ENCODE peak calls at places on chromosome 3, in five cellular contexts. P, G, M, X and A are unnamed samples.

GRCh38 chr3:69232447-69232846 is 110.1 kb upstream of the LMOD3 start:
- DNase-seq in P (no peak), G (no peak), M (no peak), X (no peak), A (no peak)

GRCh38 chr3:105999856-106000255 is 131.0 kb upstream of the CBLB start:
- DNase-seq in P (no peak), G (no peak), M (no peak), X (no peak), A (no peak)

GRCh38 chr3:173065543-173065970 is 75.5 kb downstream of the SPATA16 start:
- DNase-seq in P (no peak), G (peak), M (no peak), X (no peak), A (peak)

GRCh38 chr3:78642471-78642870 is 1125.3 kb downstream of the ROBO1 start:
- DNase-seq in P (no peak), G (no peak), M (no peak), X (no peak), A (no peak)

GRCh38 chr3:148727242-148727641 is 29.5 kb downstream of the AGTR1 start:
- DNase-seq in P (no peak), G (peak), M (peak), X (peak), A (peak)

GRCh38 chr3:146117406-146118285 is 43.3 kb downstream of the PLOD2 start:
- DNase-seq in P (no peak), G (peak), M (peak), X (no peak), A (peak)

GRCh38 chr3:23856286-23856685 is 50.5 kb downstream of the UBE2E1 start:
- DNase-seq in P (no peak), G (peak), M (peak), X (no peak), A (peak)

GRCh38 chr3:126834596-126835471 is 130.8 kb downstream of the CHCHD6 start:
- DNase-seq in P (no peak), G (no peak), M (no peak), X (no peak), A (no peak)

GRCh38 chr3:187274977-187275338 is 16.6 kb downstream of the MASP1 start:
- DNase-seq in P (no peak), G (no peak), M (no peak), X (no peak), A (no peak)

GRCh38 chr3:158107508-158108095 is 1.4 kb upstream of the SHOX2 start:
- DNase-seq in P (no peak), G (no peak), M (no peak), X (no peak), A (no peak)

GRCh38 chr3:158105710-158106438 is at the start of gene SHOX2:
- DNase-seq in P (peak), G (peak), M (peak), X (peak), A (peak)

GRCh38 chr3:158108596-158108995 is 1.3 kb upstream of the RSRC1 start:
- DNase-seq in P (no peak), G (no peak), M (peak), X (no peak), A (no peak)

GRCh38 chr3:158105124-158105709 is 1.0 kb downstream of the SHOX2 start:
- DNase-seq in P (peak), G (no peak), M (peak), X (peak), A (no peak)

DNA sequence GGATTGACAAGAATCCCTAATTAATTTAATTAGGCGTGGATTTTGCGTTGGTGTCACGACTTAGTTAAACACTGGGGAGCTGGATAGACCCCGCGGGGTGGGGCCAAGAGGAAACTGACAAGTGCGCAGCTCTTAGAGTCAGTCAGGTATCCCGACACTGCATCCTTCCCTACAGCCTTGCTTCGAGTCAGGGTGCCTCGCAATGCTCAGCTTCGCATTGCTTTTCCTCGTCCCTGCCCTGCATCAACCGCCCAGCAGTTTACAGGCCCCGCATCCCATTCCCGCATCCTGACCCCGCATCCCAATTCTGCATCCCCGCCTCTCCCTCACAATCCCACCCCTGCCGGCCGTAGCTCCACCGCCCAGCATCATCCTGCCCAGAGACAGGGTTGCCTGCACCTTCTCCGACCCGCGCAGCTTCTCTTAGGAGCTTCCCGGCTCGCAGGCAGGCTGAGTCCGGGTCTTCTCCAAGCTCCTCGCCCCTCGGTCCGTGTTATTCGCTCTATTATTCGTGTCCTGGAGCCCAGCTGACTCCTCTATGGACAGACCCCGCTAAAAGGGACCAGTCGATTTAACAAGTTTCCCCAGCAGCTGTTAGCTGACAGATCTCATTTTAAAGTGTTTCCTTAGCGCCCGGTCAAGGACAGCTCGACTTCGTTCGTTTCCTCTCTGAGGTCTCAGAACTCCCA is 697 bp upstream of the SHOX2 start:
- DNase-seq in P (peak), G (no peak), M (peak), X (peak), A (no peak)
- H3K4me3 ChIP-seq in P (peak), G (peak), M (peak), X (peak), A (peak)

DNA sequence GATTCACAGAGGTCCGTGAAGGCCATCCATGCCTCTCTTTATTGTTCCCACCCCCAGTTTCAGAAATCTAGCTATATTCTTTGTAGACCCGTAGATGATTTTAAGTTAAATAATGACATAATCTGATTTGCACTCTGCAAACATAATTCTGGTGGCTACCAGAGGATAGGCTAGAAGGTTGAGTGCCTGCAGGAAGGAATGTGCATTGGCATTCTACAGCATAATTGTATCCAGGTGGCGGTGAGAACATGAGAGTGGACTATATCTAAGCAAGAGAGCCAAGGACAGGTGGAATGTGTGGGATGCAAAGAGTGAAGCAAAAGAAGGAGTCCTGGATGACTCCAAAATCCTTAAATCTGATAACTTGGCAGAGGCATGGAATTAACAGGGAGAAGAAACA is 298.5 kb upstream of the MME start:
- DNase-seq in P (no peak), G (no peak), M (no peak), X (no peak), A (no peak)
- TF ChIP-seq CTCF in P (no peak), G (no peak), M (peak), X (no peak), A (no peak)

DNA sequence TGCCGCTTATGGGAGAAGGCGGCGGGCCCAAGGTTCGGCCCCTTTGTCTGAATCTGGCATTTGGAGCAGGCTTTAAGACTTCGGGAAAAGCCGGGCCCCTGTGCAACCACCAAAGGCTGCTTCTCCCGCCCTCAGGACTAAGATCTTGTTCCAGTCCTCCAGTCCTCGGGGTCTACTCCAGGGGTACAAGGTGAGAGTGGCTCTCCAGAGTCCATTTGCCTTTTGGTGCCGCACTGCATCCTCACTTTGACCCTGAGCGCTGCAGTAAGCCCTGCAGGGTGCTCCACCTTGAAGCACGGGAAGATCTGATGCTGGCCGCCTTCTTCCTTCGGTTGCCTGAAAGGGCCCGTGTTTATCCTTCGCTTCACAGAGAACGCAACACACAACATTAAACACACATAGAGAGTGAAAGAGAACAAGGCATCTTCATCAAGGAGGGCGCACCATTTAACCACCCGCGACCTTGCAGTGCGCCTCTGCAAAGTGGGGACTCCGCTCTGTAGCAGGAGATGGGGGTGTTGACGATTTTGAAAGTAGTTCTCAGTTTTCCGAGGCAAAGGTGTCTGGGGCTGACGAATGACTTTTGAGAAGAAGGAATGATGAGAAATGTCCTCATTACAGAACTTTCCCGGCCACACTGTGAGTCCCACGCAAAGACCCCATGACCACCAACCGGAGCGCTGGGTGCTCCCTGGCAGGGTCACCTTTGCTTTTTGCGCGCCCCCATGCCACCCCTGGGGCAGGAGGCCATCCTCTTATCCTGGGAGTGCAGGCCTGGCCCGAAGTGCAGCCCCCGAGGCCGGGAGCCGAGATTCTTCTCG is 1.0 kb downstream of the PIGZ start:
- DNase-seq in P (peak), G (no peak), M (no peak), X (no peak), A (no peak)
- H3K4me3 ChIP-seq in P (peak), G (no peak), M (peak), X (peak), A (peak)

GRCh38 chr3:128590948-128591347 is 59.7 kb downstream of the RPN1 start:
- DNase-seq in P (no peak), G (no peak), M (no peak), X (no peak), A (no peak)
- TF ChIP-seq CTCF in P (no peak), G (no peak), M (no peak), X (peak), A (peak)

GRCh38 chr3:152203677-152204076 is 65.1 kb upstream of the MBNL1 start:
- DNase-seq in P (no peak), G (peak), M (no peak), X (no peak), A (peak)

GRCh38 chr3:152204218-152204617 is 64.5 kb upstream of the MBNL1 start:
- DNase-seq in P (no peak), G (no peak), M (no peak), X (no peak), A (no peak)

GRCh38 chr3:152205097-152205593 is 63.6 kb upstream of the MBNL1 start:
- DNase-seq in P (no peak), G (no peak), M (no peak), X (no peak), A (no peak)

GRCh38 chr3:152200476-152201422 is 68.0 kb upstream of the MBNL1 start:
- DNase-seq in P (no peak), G (no peak), M (no peak), X (no peak), A (no peak)

GRCh38 chr3:152202976-152203626 is 65.6 kb upstream of the MBNL1 start:
- DNase-seq in P (no peak), G (peak), M (no peak), X (no peak), A (no peak)
- H3K4me3 ChIP-seq in P (peak), G (peak), M (no peak), X (no peak), A (no peak)

GRCh38 chr3:99753268-99753975 is 64.2 kb upstream of the CMSS1 start:
- DNase-seq in P (no peak), G (peak), M (peak), X (peak), A (peak)
- TF ChIP-seq CTCF in P (no peak), G (peak), M (peak), X (peak), A (peak)

GRCh38 chr3:157127831-157128767 is 31.8 kb downstream of the CCNL1 start:
- DNase-seq in P (no peak), G (peak), M (peak), X (peak), A (peak)
- H3K4me3 ChIP-seq in P (no peak), G (no peak), M (no peak), X (no peak), A (no peak)

DNA sequence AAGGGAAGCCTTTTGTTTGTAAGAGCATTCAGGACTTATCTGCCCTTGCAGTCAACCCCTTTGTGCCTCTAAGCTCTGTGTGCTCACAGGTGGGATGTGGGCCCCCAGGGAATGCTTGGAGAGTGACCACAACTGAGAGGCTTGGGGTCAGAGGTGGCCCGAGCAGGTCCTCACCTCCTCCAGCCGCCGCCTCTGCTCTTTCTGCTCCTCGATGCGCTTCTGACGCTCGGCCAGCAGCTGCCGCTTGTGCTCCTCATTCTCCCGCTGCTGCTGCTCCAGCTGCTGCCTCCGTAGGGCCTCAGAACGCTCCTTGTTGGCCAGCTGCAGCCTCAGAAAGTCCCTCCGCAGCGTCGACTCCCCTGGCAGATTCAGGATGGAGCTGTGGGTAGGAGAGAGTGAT is 130.8 kb upstream of the SLC2A2 start:
- DNase-seq in P (no peak), G (peak), M (peak), X (no peak), A (peak)
- TF ChIP-seq CTCF in P (no peak), G (peak), M (no peak), X (no peak), A (no peak)